ENCODE peak calls at places on chromosomes 3 and 15, in eight cellular contexts. One of them, this sample, is unnamed.

GRCh38 chr3:85939026-85939616 is 980.3 kb downstream of the CADM2 start:
- DNase-seq in sigmoid colon: no peak
- DNase-seq in H1: no peak
- DNase-seq in ovary: no peak
- DNase-seq in transverse colon: no peak
- DNase-seq in spleen: no peak
- DNase-seq in adrenal gland: no peak
- DNase-seq in IMR-90: no peak
- DNase-seq in this sample: no peak

GRCh38 chr3:46266598-46266997 is 24.3 kb downstream of the CCR3 start:
- DNase-seq in H1: no peak
- DNase-seq in sigmoid colon: no peak
- DNase-seq in spleen: no peak
- DNase-seq in ovary: no peak
- DNase-seq in IMR-90: no peak
- DNase-seq in adrenal gland: no peak
- DNase-seq in transverse colon: no peak
- DNase-seq in this sample: no peak

GRCh38 chr3:30437172-30437571 is 169.2 kb upstream of the TGFBR2 start:
- DNase-seq in adrenal gland: peak; percentile 19
- DNase-seq in spleen: no peak
- DNase-seq in transverse colon: peak; percentile 11
- DNase-seq in IMR-90: peak; percentile 62
- DNase-seq in sigmoid colon: peak; percentile 79
- DNase-seq in H1: no peak
- DNase-seq in ovary: no peak
- DNase-seq in this sample: peak; percentile 61

GRCh38 chr3:138567403-138567802 is 26.7 kb downstream of the CEP70 start:
- DNase-seq in adrenal gland: no peak
- DNase-seq in sigmoid colon: no peak
- DNase-seq in transverse colon: no peak
- DNase-seq in IMR-90: no peak
- DNase-seq in ovary: no peak
- DNase-seq in spleen: no peak
- DNase-seq in H1: no peak
- DNase-seq in this sample: no peak

GRCh38 chr3:154776549-154777230 is 303.4 kb upstream of the MME start:
- DNase-seq in adrenal gland: no peak
- DNase-seq in sigmoid colon: no peak
- DNase-seq in spleen: no peak
- DNase-seq in ovary: no peak
- DNase-seq in transverse colon: no peak
- DNase-seq in H1: no peak
- DNase-seq in IMR-90: no peak
- DNase-seq in this sample: no peak

GRCh38 chr3:71725279-71725991 is at the start of gene EIF4E3:
- DNase-seq in ovary: peak; percentile 72
- DNase-seq in sigmoid colon: peak; percentile 70
- DNase-seq in H1: peak; percentile 72
- DNase-seq in transverse colon: peak; percentile 42
- DNase-seq in spleen: peak; percentile 91
- DNase-seq in adrenal gland: peak; percentile 29
- DNase-seq in IMR-90: peak; percentile 4
- DNase-seq in this sample: no peak

GRCh38 chr15:99249270-99249817 is at the start of gene TTC23:
- DNase-seq in sigmoid colon: no peak
- DNase-seq in H1: peak; percentile 48
- DNase-seq in IMR-90: peak; percentile 89
- DNase-seq in adrenal gland: peak; percentile 76
- DNase-seq in transverse colon: peak; percentile 21
- DNase-seq in spleen: no peak
- DNase-seq in ovary: no peak
- DNase-seq in this sample: peak; percentile 50

GRCh38 chr3:178623666-178624255 is 87.5 kb downstream of the KCNMB2 start:
- DNase-seq in IMR-90: no peak
- DNase-seq in spleen: no peak
- DNase-seq in ovary: peak; percentile 34
- DNase-seq in H1: no peak
- DNase-seq in adrenal gland: no peak
- DNase-seq in sigmoid colon: no peak
- DNase-seq in transverse colon: no peak
- DNase-seq in this sample: no peak

GRCh38 chr15:51134416-51135199 is 39.9 kb upstream of the TNFAIP8L3 start:
- DNase-seq in transverse colon: no peak
- DNase-seq in sigmoid colon: no peak
- DNase-seq in IMR-90: no peak
- DNase-seq in H1: no peak
- DNase-seq in adrenal gland: no peak
- DNase-seq in spleen: no peak
- DNase-seq in ovary: no peak
- DNase-seq in this sample: no peak

GRCh38 chr3:129039271-129040038 is 21.1 kb upstream of the GP9 start:
- DNase-seq in IMR-90: no peak
- DNase-seq in spleen: no peak
- DNase-seq in ovary: no peak
- DNase-seq in transverse colon: peak; percentile 60
- DNase-seq in adrenal gland: peak; percentile 64
- DNase-seq in sigmoid colon: peak; percentile 62
- DNase-seq in H1: no peak
- DNase-seq in this sample: no peak

GRCh38 chr15:80162059-80162554 is 9.3 kb downstream of the FAH start:
- DNase-seq in IMR-90: peak; percentile 45
- DNase-seq in sigmoid colon: peak; percentile 77
- DNase-seq in H1: no peak
- DNase-seq in transverse colon: no peak
- DNase-seq in ovary: no peak
- DNase-seq in adrenal gland: peak; percentile 56
- DNase-seq in spleen: no peak
- DNase-seq in this sample: no peak

GRCh38 chr3:31813686-31814085 is 167.4 kb downstream of the OSBPL10 start:
- DNase-seq in IMR-90: no peak
- DNase-seq in transverse colon: no peak
- DNase-seq in H1: no peak
- DNase-seq in adrenal gland: no peak
- DNase-seq in ovary: no peak
- DNase-seq in spleen: no peak
- DNase-seq in sigmoid colon: no peak
- DNase-seq in this sample: no peak

GRCh38 chr3:48065035-48065434 is 48.8 kb upstream of the MAP4 start:
- DNase-seq in spleen: no peak
- DNase-seq in IMR-90: peak; percentile 36
- DNase-seq in ovary: no peak
- DNase-seq in H1: no peak
- DNase-seq in transverse colon: no peak
- DNase-seq in sigmoid colon: no peak
- DNase-seq in adrenal gland: no peak
- DNase-seq in this sample: no peak

GRCh38 chr3:55042591-55042990 is 114.7 kb upstream of the LRTM1 start:
- DNase-seq in spleen: no peak
- DNase-seq in ovary: no peak
- DNase-seq in adrenal gland: no peak
- DNase-seq in H1: no peak
- DNase-seq in sigmoid colon: no peak
- DNase-seq in IMR-90: peak; percentile 30
- DNase-seq in transverse colon: no peak
- DNase-seq in this sample: no peak

GRCh38 chr15:95872366-95872771 is 458.1 kb upstream of the NR2F2 start:
- DNase-seq in H1: no peak
- DNase-seq in IMR-90: peak; percentile 82
- DNase-seq in transverse colon: no peak
- DNase-seq in adrenal gland: no peak
- DNase-seq in spleen: no peak
- DNase-seq in ovary: no peak
- DNase-seq in sigmoid colon: no peak
- DNase-seq in this sample: no peak

GRCh38 chr15:81930582-81931369 is 115.0 kb downstream of the MEX3B start:
- DNase-seq in adrenal gland: no peak
- DNase-seq in transverse colon: peak; percentile 16
- DNase-seq in sigmoid colon: no peak
- DNase-seq in ovary: no peak
- DNase-seq in H1: no peak
- DNase-seq in IMR-90: no peak
- DNase-seq in spleen: no peak
- DNase-seq in this sample: no peak
- TF ChIP-seq POLR2A in adrenal gland: no peak
- TF ChIP-seq POLR2A in transverse colon: no peak
- TF ChIP-seq POLR2A in sigmoid colon: no peak
- TF ChIP-seq POLR2A in ovary: no peak
- TF ChIP-seq POLR2A in H1: no peak
- TF ChIP-seq POLR2A in IMR-90: no peak
- TF ChIP-seq POLR2A in spleen: no peak
- TF ChIP-seq POLR2A in this sample: no peak

DNA sequence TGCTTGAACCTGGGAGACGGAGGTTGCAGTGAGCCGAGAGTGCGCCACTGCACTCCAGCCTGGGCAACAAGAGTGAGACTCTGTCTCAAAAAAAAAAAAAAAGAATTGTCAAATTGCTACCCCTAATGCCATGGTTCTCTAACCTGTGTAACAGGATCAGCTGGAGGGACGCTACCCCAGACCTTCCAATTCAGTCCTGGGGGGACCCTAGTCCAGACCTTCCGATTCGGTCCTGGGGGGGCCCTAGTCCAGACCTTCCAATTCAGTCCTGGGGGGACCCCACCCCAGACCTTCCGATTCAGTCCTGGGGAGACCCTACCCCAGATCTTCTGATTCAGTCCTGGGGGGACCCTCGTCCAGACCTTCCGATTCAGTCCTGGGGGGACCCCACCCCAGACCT is 29.8 kb upstream of the MUC20 start:
- DNase-seq in adrenal gland: no peak
- DNase-seq in spleen: no peak
- DNase-seq in transverse colon: no peak
- DNase-seq in H1: no peak
- DNase-seq in sigmoid colon: no peak
- DNase-seq in ovary: no peak
- DNase-seq in IMR-90: no peak
- DNase-seq in this sample: no peak
- TF ChIP-seq CTCF in adrenal gland: no peak
- TF ChIP-seq CTCF in spleen: no peak
- TF ChIP-seq CTCF in transverse colon: no peak
- TF ChIP-seq CTCF in H1: no peak
- TF ChIP-seq CTCF in sigmoid colon: no peak
- TF ChIP-seq CTCF in ovary: no peak
- TF ChIP-seq CTCF in IMR-90: no peak
- TF ChIP-seq CTCF in this sample: no peak

GRCh38 chr3:117150628-117151027 is 441.0 kb downstream of the TUSC7 start:
- DNase-seq in IMR-90: no peak
- DNase-seq in spleen: no peak
- DNase-seq in transverse colon: no peak
- DNase-seq in H1: no peak
- DNase-seq in ovary: no peak
- DNase-seq in adrenal gland: peak; percentile 31
- DNase-seq in sigmoid colon: no peak
- DNase-seq in this sample: no peak
- H3K4me3 ChIP-seq in IMR-90: no peak overlapping the region
- H3K4me3 ChIP-seq in spleen: no peak overlapping the region
- H3K4me3 ChIP-seq in transverse colon: no peak overlapping the region
- H3K4me3 ChIP-seq in H1: no peak overlapping the region
- H3K4me3 ChIP-seq in ovary: no peak overlapping the region
- H3K4me3 ChIP-seq in adrenal gland: no peak overlapping the region
- H3K4me3 ChIP-seq in sigmoid colon: no peak overlapping the region
- H3K4me3 ChIP-seq in this sample: no peak overlapping the region

GRCh38 chr3:44648564-44649229 is at the start of gene ZNF35:
- DNase-seq in transverse colon: peak; percentile 77
- DNase-seq in spleen: peak; percentile 90
- DNase-seq in H1: peak; percentile 86
- DNase-seq in sigmoid colon: peak; percentile 85
- DNase-seq in adrenal gland: peak; percentile 70
- DNase-seq in IMR-90: peak; percentile 92
- DNase-seq in ovary: peak; percentile 70
- DNase-seq in this sample: peak; percentile 21
- TF ChIP-seq POLR2A in transverse colon: peak; percentile 27
- TF ChIP-seq POLR2A in spleen: no peak
- TF ChIP-seq POLR2A in H1: peak; percentile 87
- TF ChIP-seq POLR2A in sigmoid colon: no peak
- TF ChIP-seq POLR2A in adrenal gland: no peak
- TF ChIP-seq POLR2A in IMR-90: peak; percentile 71
- TF ChIP-seq POLR2A in ovary: no peak
- TF ChIP-seq POLR2A in this sample: no peak

DNA sequence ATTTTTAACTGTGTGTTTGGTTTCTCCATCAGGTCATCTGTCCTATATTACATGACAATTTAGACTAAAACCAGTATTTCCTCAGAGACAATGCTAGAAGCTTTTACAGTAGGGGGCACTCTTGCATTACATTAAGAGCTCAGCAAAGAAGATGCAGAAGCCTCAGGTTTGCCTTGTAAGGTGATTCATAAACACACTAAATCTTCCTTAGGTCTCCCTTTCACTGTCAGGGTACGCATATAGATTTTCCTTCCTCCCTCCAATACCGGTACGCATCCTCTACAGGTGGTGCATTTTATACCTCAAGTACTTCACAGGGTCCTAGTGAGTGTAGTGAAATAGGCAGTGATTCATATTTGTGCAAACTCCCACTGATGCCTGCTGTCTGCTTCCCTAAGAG is 46.5 kb downstream of the CD86 start:
- DNase-seq in sigmoid colon: no peak
- DNase-seq in adrenal gland: peak; percentile 18
- DNase-seq in IMR-90: peak; percentile 66
- DNase-seq in ovary: no peak
- DNase-seq in spleen: no peak
- DNase-seq in transverse colon: no peak
- DNase-seq in H1: no peak
- DNase-seq in this sample: no peak
- TF ChIP-seq CTCF in sigmoid colon: no peak
- TF ChIP-seq CTCF in adrenal gland: peak; percentile 65
- TF ChIP-seq CTCF in IMR-90: peak; percentile 74
- TF ChIP-seq CTCF in ovary: peak; percentile 49
- TF ChIP-seq CTCF in spleen: peak; percentile 50
- TF ChIP-seq CTCF in transverse colon: peak; percentile 41
- TF ChIP-seq CTCF in H1: peak; percentile 80
- TF ChIP-seq CTCF in this sample: no peak

This sample was measured in tibial nerve.